ENCODE peak calls at places on chromosomes 11 and 22, in ten cellular contexts. One of them, this sample, is unnamed.

GRCh38 chr11:14852571-14853177 is 39.4 kb downstream of the CYP2R1 start:
- DNase-seq in ovary: no peak
- DNase-seq in tibial nerve: no peak
- DNase-seq in A549: no peak
- DNase-seq in sigmoid colon: no peak
- DNase-seq in transverse colon: no peak
- DNase-seq in H1: no peak
- DNase-seq in K562: no peak
- DNase-seq in HepG2: no peak
- DNase-seq in esophagus muscularis mucosa: no peak
- DNase-seq in this sample: no peak

GRCh38 chr22:42171417-42171816 is 40.8 kb upstream of the CYP2D6 start:
- DNase-seq in ovary: no peak
- DNase-seq in tibial nerve: no peak
- DNase-seq in A549: no peak
- DNase-seq in sigmoid colon: no peak
- DNase-seq in transverse colon: no peak
- DNase-seq in H1: no peak
- DNase-seq in K562: no peak
- DNase-seq in HepG2: no peak
- DNase-seq in esophagus muscularis mucosa: no peak
- DNase-seq in this sample: no peak

GRCh38 chr11:109036011-109036410 is 371.1 kb downstream of the DDX10 start:
- DNase-seq in ovary: no peak
- DNase-seq in tibial nerve: no peak
- DNase-seq in A549: no peak
- DNase-seq in sigmoid colon: no peak
- DNase-seq in transverse colon: no peak
- DNase-seq in H1: no peak
- DNase-seq in K562: no peak
- DNase-seq in HepG2: no peak
- DNase-seq in esophagus muscularis mucosa: peak
- DNase-seq in this sample: no peak

GRCh38 chr22:36350751-36351594 is 36.8 kb downstream of the MYH9 start:
- DNase-seq in ovary: peak
- DNase-seq in tibial nerve: no peak
- DNase-seq in A549: peak
- DNase-seq in sigmoid colon: no peak
- DNase-seq in transverse colon: no peak
- DNase-seq in H1: no peak
- DNase-seq in K562: no peak
- DNase-seq in HepG2: peak
- DNase-seq in esophagus muscularis mucosa: no peak
- DNase-seq in this sample: no peak

GRCh38 chr22:30332551-30332950 is 5.8 kb upstream of the TBC1D10A start:
- DNase-seq in ovary: no peak
- DNase-seq in tibial nerve: no peak
- DNase-seq in A549: no peak
- DNase-seq in sigmoid colon: no peak
- DNase-seq in transverse colon: no peak
- DNase-seq in H1: no peak
- DNase-seq in K562: no peak
- DNase-seq in HepG2: no peak
- DNase-seq in esophagus muscularis mucosa: no peak
- DNase-seq in this sample: no peak

GRCh38 chr11:12001152-12001551 is 7.3 kb downstream of the DKK3 start:
- DNase-seq in ovary: no peak
- DNase-seq in tibial nerve: no peak
- DNase-seq in A549: no peak
- DNase-seq in sigmoid colon: no peak
- DNase-seq in transverse colon: no peak
- DNase-seq in H1: no peak
- DNase-seq in K562: no peak
- DNase-seq in HepG2: no peak
- DNase-seq in esophagus muscularis mucosa: no peak
- DNase-seq in this sample: no peak

GRCh38 chr22:49789289-49790141 is 38.2 kb downstream of the BRD1 start:
- DNase-seq in ovary: peak
- DNase-seq in tibial nerve: peak
- DNase-seq in A549: no peak
- DNase-seq in sigmoid colon: no peak
- DNase-seq in transverse colon: peak
- DNase-seq in H1: no peak
- DNase-seq in K562: no peak
- DNase-seq in HepG2: peak
- DNase-seq in esophagus muscularis mucosa: no peak
- DNase-seq in this sample: no peak

GRCh38 chr11:95134491-95134890 is 44.8 kb downstream of the ENDOD1 start:
- DNase-seq in ovary: no peak
- DNase-seq in tibial nerve: no peak
- DNase-seq in A549: no peak
- DNase-seq in sigmoid colon: no peak
- DNase-seq in transverse colon: no peak
- DNase-seq in H1: no peak
- DNase-seq in K562: no peak
- DNase-seq in HepG2: no peak
- DNase-seq in esophagus muscularis mucosa: no peak
- DNase-seq in this sample: no peak

DNA sequence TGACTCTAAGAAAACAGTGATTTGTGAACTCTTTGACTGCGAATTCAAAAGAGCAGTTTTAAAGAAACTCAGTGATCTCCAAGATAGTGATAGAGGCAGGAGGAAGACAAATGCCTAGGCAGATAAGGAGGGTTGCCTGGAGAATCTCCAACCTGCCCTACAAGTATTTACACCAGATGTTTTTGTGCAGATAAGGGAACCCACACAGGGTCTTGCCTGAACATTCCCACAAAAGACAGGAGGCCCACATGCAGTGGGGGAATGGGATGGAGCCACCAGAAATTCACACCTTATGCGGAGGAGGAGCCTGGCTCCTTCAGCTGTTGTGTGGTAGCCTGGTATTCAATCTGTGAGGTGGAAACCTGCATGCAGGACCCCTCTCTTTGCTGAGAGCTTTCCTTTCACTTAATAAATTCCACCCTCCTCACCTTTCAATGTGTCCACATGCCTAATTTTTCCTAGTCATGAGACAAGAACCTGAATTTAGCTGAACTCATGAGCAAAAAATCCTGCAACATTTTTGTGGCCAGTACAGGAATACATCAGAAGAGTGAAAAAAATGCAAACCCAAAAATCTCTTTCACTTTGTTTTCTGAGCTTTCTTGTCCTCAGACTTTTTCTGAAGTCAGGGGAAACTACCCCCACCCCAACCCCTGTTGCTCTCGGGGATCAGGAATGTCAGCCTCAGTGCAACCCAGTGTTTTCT is 8.1 kb upstream of the GLYAT start:
- DNase-seq in ovary: no peak
- DNase-seq in tibial nerve: no peak
- DNase-seq in A549: no peak
- DNase-seq in sigmoid colon: no peak
- DNase-seq in transverse colon: no peak
- DNase-seq in H1: no peak
- DNase-seq in K562: peak
- DNase-seq in HepG2: no peak
- DNase-seq in esophagus muscularis mucosa: no peak
- DNase-seq in this sample: no peak
- TF ChIP-seq EP300 in ovary: no peak
- TF ChIP-seq EP300 in tibial nerve: no peak
- TF ChIP-seq EP300 in A549: no peak
- TF ChIP-seq EP300 in sigmoid colon: no peak
- TF ChIP-seq EP300 in transverse colon: no peak
- TF ChIP-seq EP300 in H1: no peak
- TF ChIP-seq EP300 in K562: peak
- TF ChIP-seq EP300 in HepG2: no peak
- TF ChIP-seq EP300 in esophagus muscularis mucosa: no peak
- TF ChIP-seq EP300 in this sample: no peak

DNA sequence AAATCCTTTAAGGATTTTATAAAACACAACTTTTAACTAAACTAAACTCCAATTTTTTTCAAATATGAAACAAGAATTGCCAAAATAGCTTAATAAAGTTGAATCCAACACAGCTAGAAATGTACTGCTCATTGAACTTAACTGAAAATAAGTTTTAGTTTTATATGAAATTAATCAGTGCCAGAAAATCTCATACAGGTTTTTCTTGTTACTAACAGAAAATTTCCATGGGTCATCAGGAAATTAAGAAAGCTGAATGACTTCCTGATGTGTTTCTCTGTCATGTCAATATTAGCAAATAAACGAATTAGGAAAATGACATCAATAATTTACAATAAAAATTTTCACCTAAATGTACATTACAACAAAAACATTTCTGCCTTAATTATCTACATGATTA is 3.5 kb downstream of the CCDC73 start:
- DNase-seq in ovary: no peak
- DNase-seq in tibial nerve: no peak
- DNase-seq in A549: no peak
- DNase-seq in sigmoid colon: no peak
- DNase-seq in transverse colon: no peak
- DNase-seq in H1: no peak
- DNase-seq in K562: no peak
- DNase-seq in HepG2: no peak
- DNase-seq in esophagus muscularis mucosa: no peak
- DNase-seq in this sample: no peak
- H3K4me3 ChIP-seq in ovary: no peak
- H3K4me3 ChIP-seq in tibial nerve: no peak
- H3K4me3 ChIP-seq in A549: no peak
- H3K4me3 ChIP-seq in sigmoid colon: no peak
- H3K4me3 ChIP-seq in transverse colon: no peak
- H3K4me3 ChIP-seq in H1: no peak
- H3K4me3 ChIP-seq in K562: no peak
- H3K4me3 ChIP-seq in HepG2: no peak
- H3K4me3 ChIP-seq in esophagus muscularis mucosa: no peak
- H3K4me3 ChIP-seq in this sample: no peak

GRCh38 chr11:126732981-126733380 is 267.6 kb downstream of the KIRREL3 start:
- DNase-seq in ovary: no peak
- DNase-seq in tibial nerve: no peak
- DNase-seq in A549: no peak
- DNase-seq in sigmoid colon: no peak
- DNase-seq in transverse colon: no peak
- DNase-seq in H1: no peak
- DNase-seq in K562: no peak
- DNase-seq in HepG2: no peak
- DNase-seq in esophagus muscularis mucosa: no peak
- DNase-seq in this sample: no peak

GRCh38 chr11:126727381-126727780 is 273.2 kb downstream of the KIRREL3 start:
- DNase-seq in ovary: no peak
- DNase-seq in tibial nerve: no peak
- DNase-seq in A549: no peak
- DNase-seq in sigmoid colon: no peak
- DNase-seq in transverse colon: no peak
- DNase-seq in H1: no peak
- DNase-seq in K562: no peak
- DNase-seq in HepG2: no peak
- DNase-seq in esophagus muscularis mucosa: no peak
- DNase-seq in this sample: no peak

GRCh38 chr11:126734752-126735151 is 265.8 kb downstream of the KIRREL3 start:
- DNase-seq in ovary: no peak
- DNase-seq in tibial nerve: no peak
- DNase-seq in A549: no peak
- DNase-seq in sigmoid colon: no peak
- DNase-seq in transverse colon: no peak
- DNase-seq in H1: no peak
- DNase-seq in K562: no peak
- DNase-seq in HepG2: no peak
- DNase-seq in esophagus muscularis mucosa: no peak
- DNase-seq in this sample: no peak

GRCh38 chr11:126733685-126734084 is 266.9 kb downstream of the KIRREL3 start:
- DNase-seq in ovary: no peak
- DNase-seq in tibial nerve: no peak
- DNase-seq in A549: no peak
- DNase-seq in sigmoid colon: no peak
- DNase-seq in transverse colon: no peak
- DNase-seq in H1: no peak
- DNase-seq in K562: no peak
- DNase-seq in HepG2: no peak
- DNase-seq in esophagus muscularis mucosa: no peak
- DNase-seq in this sample: no peak

DNA sequence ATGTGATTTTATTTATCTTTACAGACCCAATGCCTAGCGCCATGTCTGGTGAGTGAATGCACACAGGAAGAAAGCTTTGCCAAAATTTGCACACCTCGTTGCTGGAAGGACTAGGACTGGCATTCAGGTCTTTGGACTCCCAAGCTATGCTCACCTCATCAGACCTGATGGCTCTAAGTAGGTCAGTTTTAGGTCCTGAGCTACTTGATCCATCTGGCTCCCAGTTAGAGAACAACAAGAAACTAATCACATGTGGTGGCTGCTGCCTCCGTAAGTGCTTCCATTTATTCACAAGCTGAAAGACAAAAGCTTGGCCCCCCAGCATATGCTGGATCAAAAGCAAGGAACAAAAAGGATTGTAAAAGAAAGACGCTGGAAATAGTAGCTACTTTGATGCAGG is 269.0 kb downstream of the KIRREL3 start:
- DNase-seq in ovary: no peak
- DNase-seq in tibial nerve: no peak
- DNase-seq in A549: no peak
- DNase-seq in sigmoid colon: no peak
- DNase-seq in transverse colon: no peak
- DNase-seq in H1: no peak
- DNase-seq in K562: no peak
- DNase-seq in HepG2: no peak
- DNase-seq in esophagus muscularis mucosa: no peak
- DNase-seq in this sample: no peak
- TF ChIP-seq POLR2A in ovary: no peak
- TF ChIP-seq POLR2A in tibial nerve: no peak
- TF ChIP-seq POLR2A in A549: no peak
- TF ChIP-seq POLR2A in sigmoid colon: no peak
- TF ChIP-seq POLR2A in transverse colon: no peak
- TF ChIP-seq POLR2A in H1: no peak
- TF ChIP-seq POLR2A in K562: no peak
- TF ChIP-seq POLR2A in HepG2: no peak
- TF ChIP-seq POLR2A in esophagus muscularis mucosa: no peak
- TF ChIP-seq POLR2A in this sample: no peak

GRCh38 chr11:75386912-75387311 is 12.4 kb upstream of the RPS3 start:
- DNase-seq in ovary: no peak
- DNase-seq in tibial nerve: no peak
- DNase-seq in A549: no peak
- DNase-seq in sigmoid colon: peak
- DNase-seq in transverse colon: peak
- DNase-seq in H1: no peak
- DNase-seq in K562: no peak
- DNase-seq in HepG2: no peak
- DNase-seq in esophagus muscularis mucosa: no peak
- DNase-seq in this sample: no peak

GRCh38 chr11:75380245-75380644 is 19.1 kb upstream of the RPS3 start:
- DNase-seq in ovary: no peak
- DNase-seq in tibial nerve: no peak
- DNase-seq in A549: no peak
- DNase-seq in sigmoid colon: no peak
- DNase-seq in transverse colon: no peak
- DNase-seq in H1: no peak
- DNase-seq in K562: no peak
- DNase-seq in HepG2: no peak
- DNase-seq in esophagus muscularis mucosa: no peak
- DNase-seq in this sample: no peak

GRCh38 chr11:75380716-75381420 is 18.4 kb upstream of the RPS3 start:
- DNase-seq in ovary: no peak
- DNase-seq in tibial nerve: no peak
- DNase-seq in A549: no peak
- DNase-seq in sigmoid colon: peak
- DNase-seq in transverse colon: peak
- DNase-seq in H1: no peak
- DNase-seq in K562: no peak
- DNase-seq in HepG2: peak
- DNase-seq in esophagus muscularis mucosa: no peak
- DNase-seq in this sample: no peak

GRCh38 chr11:75384438-75385080 is 14.8 kb upstream of the RPS3 start:
- DNase-seq in ovary: peak
- DNase-seq in tibial nerve: peak
- DNase-seq in A549: peak
- DNase-seq in sigmoid colon: peak
- DNase-seq in transverse colon: peak
- DNase-seq in H1: peak
- DNase-seq in K562: peak
- DNase-seq in HepG2: peak
- DNase-seq in esophagus muscularis mucosa: peak
- DNase-seq in this sample: peak

DNA sequence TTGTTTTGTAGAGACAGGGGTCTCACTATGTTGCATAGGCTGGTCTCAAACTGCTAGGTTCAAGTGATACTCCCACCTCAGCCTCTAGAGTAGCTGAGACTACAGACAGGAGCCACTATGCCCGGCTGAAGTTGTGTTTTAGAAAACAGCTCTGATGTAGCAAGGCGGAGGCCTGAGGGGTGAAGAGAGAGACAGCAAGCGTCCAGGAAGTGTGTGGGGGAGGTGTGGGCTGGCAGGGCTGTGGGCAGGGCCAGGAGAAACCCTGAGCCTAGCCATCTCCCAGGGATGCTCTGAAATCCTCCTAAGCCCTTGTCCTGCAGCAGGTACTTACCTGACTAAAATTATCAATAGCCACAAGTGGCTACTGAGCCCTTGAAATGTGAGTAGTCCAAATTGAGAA is 16.1 kb upstream of the RPS3 start:
- DNase-seq in ovary: no peak
- DNase-seq in tibial nerve: no peak
- DNase-seq in A549: peak
- DNase-seq in sigmoid colon: no peak
- DNase-seq in transverse colon: no peak
- DNase-seq in H1: no peak
- DNase-seq in K562: no peak
- DNase-seq in HepG2: no peak
- DNase-seq in esophagus muscularis mucosa: no peak
- DNase-seq in this sample: no peak
- TF ChIP-seq EP300 in ovary: no peak
- TF ChIP-seq EP300 in tibial nerve: no peak
- TF ChIP-seq EP300 in A549: no peak
- TF ChIP-seq EP300 in sigmoid colon: no peak
- TF ChIP-seq EP300 in transverse colon: no peak
- TF ChIP-seq EP300 in H1: no peak
- TF ChIP-seq EP300 in K562: no peak
- TF ChIP-seq EP300 in HepG2: no peak
- TF ChIP-seq EP300 in esophagus muscularis mucosa: no peak
- TF ChIP-seq EP300 in this sample: no peak

This sample was measured in stomach.